ENCODE peak calls at places on chromosomes 3 and 15, in eight cellular contexts. P is GM04503; A is H4; H is CD4-positive, alpha-beta T cell; Y is CD8-positive, alpha-beta memory T cell; J is activated CD4-positive, alpha-beta T cell treated with anti-CD3 and anti-CD28 coated beads for 4 hours; E is sciatic nerve; M is BE2C. T is an unnamed sample.

GRCh38 chr3:187744169-187745151 is 808 bp downstream of the BCL6 start:
- DNase-seq in P (no peak), Y (peak; percentile 54), E (peak; percentile 82), M (peak; percentile 46), J (peak; percentile 46), A (peak; percentile 44), H (peak; percentile 38), T (peak; percentile 65)

GRCh38 chr3:102233881-102234280 is 200.9 kb upstream of the ZPLD1 start:
- DNase-seq in J (no peak), H (no peak), A (no peak), M (no peak), E (no peak), P (no peak), Y (no peak), T (no peak)

GRCh38 chr3:51938780-51939425 is 2.8 kb downstream of the RRP9 start:
- DNase-seq in P (no peak), M (no peak), J (no peak), E (peak; percentile 58), H (no peak), Y (no peak), A (no peak), T (no peak)

GRCh38 chr15:88491158-88491557 is 23.6 kb downstream of the MRPS11 start:
- DNase-seq in E (no peak), H (no peak), M (peak; percentile 29), P (no peak), A (no peak), Y (no peak), J (no peak), T (no peak)

GRCh38 chr3:170978335-170978745 is 48.2 kb downstream of the SLC2A2 start:
- DNase-seq in E (no peak), M (peak; percentile 67), P (no peak), J (no peak), A (no peak), Y (no peak), H (no peak), T (no peak)

GRCh38 chr15:77032647-77033416 is 37.9 kb downstream of the PSTPIP1 start:
- DNase-seq in H (no peak), E (no peak), A (no peak), J (no peak), M (no peak), P (no peak), Y (no peak), T (no peak)

GRCh38 chr15:58229297-58229768 is 91.2 kb downstream of the AQP9 start:
- DNase-seq in A (no peak), J (no peak), Y (no peak), M (no peak), E (no peak), P (no peak), H (no peak), T (no peak)

GRCh38 chr3:142209655-142210054 is 15.7 kb downstream of the GK5 start:
- DNase-seq in H (no peak), A (peak; percentile 46), Y (no peak), M (peak; percentile 65), J (no peak), E (no peak), P (peak; percentile 73), T (no peak)

GRCh38 chr15:66252411-66253295 is 897 bp downstream of the MEGF11 start:
- DNase-seq in P (no peak), J (peak; percentile 49), A (peak; percentile 25), H (peak; percentile 21), M (peak; percentile 85), Y (peak; percentile 25), E (peak; percentile 71), T (peak; percentile 15)

GRCh38 chr3:97713634-97714033 is 50.9 kb upstream of the ARL6 start:
- DNase-seq in Y (no peak), J (no peak), E (no peak), A (no peak), P (no peak), H (no peak), M (peak; percentile 57), T (no peak)

GRCh38 chr3:95508124-95508523 is 1306.3 kb upstream of the EPHA6 start:
- DNase-seq in H (no peak), J (no peak), A (no peak), M (no peak), Y (no peak), P (no peak), E (no peak), T (no peak)